ENCODE peak calls at places on chromosomes 16 and 17, in four cellular contexts. Y, D, S and W are unnamed samples.

GRCh38 chr17:50560931-50561750 is 626 bp downstream of the CACNA1G start:
- DNase-seq in Y (no peak), D (no peak), S (no peak), W (peak)

GRCh38 chr17:73297934-73298861 is 13.6 kb downstream of the CDC42EP4 start:
- DNase-seq in Y (no peak), D (no peak), S (no peak), W (peak)

GRCh38 chr17:35889818-35890773 is 9.9 kb upstream of the CCL5 start:
- DNase-seq in Y (no peak), D (peak), S (no peak), W (peak)

GRCh38 chr16:85169333-85170065 is 57.2 kb upstream of the CIBAR2 start:
- DNase-seq in Y (no peak), D (no peak), S (peak), W (peak)

GRCh38 chr16:86294535-86294934 is 215.8 kb upstream of the FOXF1 start:
- DNase-seq in Y (no peak), D (peak), S (no peak), W (no peak)

GRCh38 chr17:35934760-35935159 is 4.2 kb upstream of the RDM1 start:
- DNase-seq in Y (no peak), D (peak), S (no peak), W (no peak)

GRCh38 chr16:19119564-19119963 is 5.8 kb downstream of the ITPRIPL2 start:
- DNase-seq in Y (no peak), D (peak), S (no peak), W (no peak)

GRCh38 chr17:33873218-33873617 is 381.9 kb upstream of the CCL2 start:
- DNase-seq in Y (no peak), D (no peak), S (peak), W (no peak)

GRCh38 chr16:74922150-74923138 is 62.5 kb downstream of the WDR59 start:
- DNase-seq in Y (no peak), D (peak), S (no peak), W (no peak)

GRCh38 chr16:67733734-67734470 is 14.8 kb upstream of the GFOD2 start:
- DNase-seq in Y (no peak), D (no peak), S (no peak), W (no peak)

GRCh38 chr16:86477642-86478041 is 32.7 kb upstream of the FOXF1 start:
- DNase-seq in Y (no peak), D (peak), S (no peak), W (no peak)

GRCh38 chr16:51950118-51950517 is 596.8 kb downstream of the TOX3 start:
- DNase-seq in Y (no peak), D (no peak), S (no peak), W (no peak)

GRCh38 chr16:84013787-84014569 is 28.6 kb downstream of the SLC38A8 start:
- DNase-seq in Y (peak), D (peak), S (peak), W (peak)

GRCh38 chr16:17070882-17071592 is 399.7 kb downstream of the XYLT1 start:
- DNase-seq in Y (peak), D (no peak), S (no peak), W (no peak)

DNA sequence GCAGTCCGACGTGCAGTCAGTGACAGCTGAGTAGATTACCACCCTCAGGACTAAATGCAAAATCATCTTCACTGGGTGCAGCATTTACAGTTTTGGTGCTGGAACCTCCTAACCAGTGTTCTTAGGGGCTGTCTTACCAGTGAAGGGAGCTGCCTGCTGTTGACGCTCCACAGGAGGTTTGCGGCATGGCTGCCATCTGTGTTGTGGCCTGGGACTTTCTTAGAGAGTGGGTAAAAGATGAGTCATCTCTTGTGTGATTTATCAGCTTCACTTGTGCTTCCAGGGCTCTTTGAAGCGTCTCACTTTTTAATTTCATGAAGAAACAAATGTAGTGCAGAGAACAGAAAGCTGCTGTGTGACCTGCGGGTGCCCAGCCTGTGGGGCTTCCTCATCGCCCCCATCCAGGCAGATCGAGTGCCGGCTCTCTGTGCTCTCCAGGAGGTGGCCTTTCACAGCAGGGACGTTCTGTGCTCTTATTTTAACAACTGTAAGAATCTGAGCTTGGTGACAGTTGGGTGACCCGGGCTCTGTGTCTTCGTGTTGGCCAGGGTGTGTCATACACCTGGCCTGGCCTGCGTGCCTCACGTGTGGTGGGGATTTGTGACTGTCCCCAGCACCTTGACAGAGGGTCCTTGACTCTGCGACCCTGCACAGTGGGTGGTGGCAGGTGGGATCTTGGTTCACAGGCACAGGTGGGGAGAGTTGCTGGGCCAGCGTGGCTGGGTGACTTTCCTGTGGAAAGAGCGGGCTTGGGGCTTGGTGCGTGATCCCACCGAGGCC is 24.3 kb upstream of the ZNF750 start:
- DNase-seq in Y (peak), D (peak), S (peak), W (peak)
- TF ChIP-seq RCOR1 in Y (no peak), D (no peak), S (no peak), W (peak)

GRCh38 chr16:58500329-58501241 is 642 bp downstream of the NDRG4 start:
- DNase-seq in Y (no peak), D (no peak), S (no peak), W (peak)
- H3K9ac ChIP-seq in Y (no peak), D (peak), S (peak), W (peak)

DNA sequence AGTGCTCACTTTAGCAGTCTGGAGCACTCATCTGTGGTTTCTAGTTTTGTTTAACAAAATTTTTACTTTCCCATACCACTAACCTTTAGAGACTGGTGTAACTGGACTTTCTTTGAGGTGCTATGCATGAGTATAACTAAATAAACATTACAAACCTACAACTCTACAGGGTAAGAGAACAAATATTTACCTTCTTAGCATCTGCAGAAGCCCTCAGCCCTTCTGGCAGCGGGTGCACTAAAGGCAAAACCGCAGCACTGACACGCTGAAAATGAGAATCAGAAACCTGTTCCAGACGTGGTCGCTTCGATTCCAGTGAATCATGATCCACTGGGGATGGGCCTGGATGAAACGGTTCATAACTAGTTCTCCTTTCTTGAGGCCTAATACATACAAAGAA is 43.7 kb downstream of the NCOR1 start:
- DNase-seq in Y (no peak), D (peak), S (no peak), W (no peak)
- TF ChIP-seq RCOR1 in Y (no peak), D (no peak), S (no peak), W (no peak)

DNA sequence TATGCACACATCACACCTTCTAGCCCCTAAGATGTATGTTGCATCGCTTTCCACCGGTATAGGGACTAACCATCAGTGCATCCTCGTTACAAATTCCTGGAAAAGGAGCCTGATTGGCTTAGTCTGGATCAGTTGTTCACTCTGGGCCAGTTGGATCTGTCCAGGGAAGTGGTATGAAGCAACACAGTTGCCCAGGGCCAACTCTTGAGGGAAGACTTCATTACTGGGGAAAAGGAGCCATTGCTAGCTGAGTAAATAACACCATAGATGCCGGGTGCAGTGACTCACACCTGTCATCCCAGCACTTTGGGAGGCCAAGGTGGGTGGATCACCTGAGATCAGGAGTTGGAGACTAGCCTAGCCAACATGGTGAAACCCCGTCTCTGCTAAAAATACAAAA is 275.2 kb upstream of the RBFOX1 start:
- DNase-seq in Y (no peak), D (no peak), S (no peak), W (no peak)
- H3K9ac ChIP-seq in Y (no peak), D (no peak), S (no peak), W (no peak)

DNA sequence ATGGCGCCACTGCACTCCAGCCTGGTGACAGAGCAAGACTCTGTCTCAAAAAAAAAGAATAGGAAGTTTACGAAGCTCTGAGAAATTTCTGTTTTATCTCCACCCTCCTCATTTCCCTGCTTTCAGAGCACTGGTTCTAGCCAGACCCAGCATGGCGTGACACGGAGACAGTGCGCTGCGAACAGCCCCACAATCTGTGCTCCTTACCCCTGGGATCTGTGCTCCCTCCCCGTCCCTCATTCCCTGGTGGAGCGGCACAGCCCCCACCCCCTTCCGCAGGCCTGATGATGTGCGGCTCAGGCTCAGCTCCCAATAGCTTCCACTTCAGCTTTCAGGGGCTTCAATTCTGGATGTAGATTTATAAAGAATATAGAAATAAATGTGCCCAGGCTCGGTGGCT is 56.1 kb upstream of the ENDOV start:
- DNase-seq in Y (no peak), D (no peak), S (no peak), W (no peak)
- TF ChIP-seq RCOR1 in Y (no peak), D (no peak), S (no peak), W (no peak)

GRCh38 chr17:16870253-16871245 is 101.4 kb downstream of the TNFRSF13B start:
- DNase-seq in Y (no peak), D (no peak), S (no peak), W (no peak)

GRCh38 chr17:16872351-16872751 is 99.6 kb downstream of the TNFRSF13B start:
- DNase-seq in Y (no peak), D (no peak), S (no peak), W (no peak)

DNA sequence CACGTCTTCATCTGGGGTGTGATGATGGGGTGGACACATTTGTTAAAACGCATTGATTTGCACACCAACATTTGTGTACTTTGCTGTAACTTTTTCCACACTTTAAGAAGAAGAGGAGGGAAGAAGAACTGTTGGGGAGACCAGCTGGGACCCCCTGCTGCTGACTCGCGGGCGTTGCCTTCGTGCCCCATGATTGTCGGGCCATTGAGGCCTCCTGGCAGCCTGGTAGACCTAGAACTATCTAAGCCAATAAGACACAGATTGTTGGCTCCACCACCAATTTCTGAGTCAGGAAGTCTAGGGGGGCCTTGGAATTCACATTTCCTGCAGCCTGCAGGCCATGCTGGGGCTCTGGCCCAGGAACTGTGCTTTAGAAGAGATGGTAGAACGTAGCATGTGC is 105.5 kb downstream of the TNFRSF13B start:
- DNase-seq in Y (no peak), D (no peak), S (no peak), W (no peak)
- H3K9ac ChIP-seq in Y (no peak), D (no peak), S (no peak), W (no peak)